ENCODE peak calls at places on chromosomes 7 and 10, in eight cellular contexts. C is NCI-H2081; Q is GM23338; B is stimulated activated CD8-positive, alpha-beta memory T cell treated with anti-CD3 and anti-CD28 coated beads, Interleukin-15, amount 100 ng/mL, for 1 hour; W is GM04503; S is posterior cingulate gyrus; Z is GM23248; L is effector memory CD4-positive, alpha-beta T cell. N is an unnamed sample.

GRCh38 chr10:50653758-50654157 is 30.0 kb upstream of the SGMS1 start:
- DNase-seq in Z (no peak), S (no peak), C (no peak), B (no peak), Q (no peak), L (no peak), W (no peak), N (no peak)

GRCh38 chr10:74825033-74825370 is 1.4 kb upstream of the KAT6B start:
- DNase-seq in S (peak; percentile 44), Z (peak; percentile 42), C (peak; percentile 39), W (no peak), Q (peak; percentile 57), B (no peak), L (no peak), N (no peak)

GRCh38 chr10:104809288-104810090 is 168.4 kb downstream of the SORCS3 start:
- DNase-seq in C (no peak), B (no peak), L (no peak), Z (peak; percentile 4), Q (peak; percentile 68), S (no peak), W (no peak), N (no peak)

GRCh38 chr10:47031953-47032465 is 120.8 kb downstream of the PTPN20 start:
- DNase-seq in W (no peak), S (peak; percentile 14), Z (peak; percentile 90), L (no peak), C (no peak), Q (no peak), B (no peak), N (peak; percentile 47)

GRCh38 chr10:16856092-16856491 is 38.9 kb upstream of the RSU1 start:
- DNase-seq in Q (no peak), S (no peak), Z (no peak), L (no peak), W (no peak), C (no peak), B (no peak), N (no peak)

GRCh38 chr10:80609331-80609730 is 71.6 kb downstream of the SH2D4B start:
- DNase-seq in C (no peak), Q (no peak), L (no peak), B (no peak), Z (no peak), W (no peak), S (no peak), N (no peak)

GRCh38 chr10:11949152-11949551 is 93.5 kb downstream of the UPF2 start:
- DNase-seq in Q (no peak), B (no peak), C (no peak), Z (no peak), W (no peak), S (no peak), L (no peak), N (no peak)

GRCh38 chr7:47639495-47640110 is 57.7 kb upstream of the TNS3 start:
- DNase-seq in W (no peak), Q (no peak), L (no peak), S (no peak), Z (no peak), B (no peak), C (no peak), N (no peak)

GRCh38 chr7:40799493-40800406 is 664.9 kb downstream of the SUGCT start:
- DNase-seq in W (no peak), C (no peak), Z (peak; percentile 4), S (no peak), Q (peak; percentile 24), B (no peak), L (no peak), N (no peak)

GRCh38 chr7:101138149-101138870 is 11.4 kb downstream of the SERPINE1 start:
- DNase-seq in Z (peak; percentile 97), S (peak; percentile 36), W (peak; percentile 83), L (peak; percentile 66), Q (peak; percentile 78), C (peak; percentile 86), B (peak; percentile 77), N (peak; percentile 95)

GRCh38 chr7:54145716-54146115 is 396.5 kb upstream of the VSTM2A start:
- DNase-seq in S (no peak), L (no peak), Q (peak; percentile 32), B (no peak), Z (no peak), C (no peak), W (no peak), N (no peak)

GRCh38 chr7:41367967-41368882 is 334.7 kb downstream of the INHBA start:
- DNase-seq in Q (no peak), L (no peak), Z (no peak), B (no peak), S (no peak), W (no peak), C (no peak), N (no peak)

N was measured in amniotic epithelial cell.